ENCODE peak calls at places on chromosomes 4 and X, in nine cellular contexts. One of them, this sample, is unnamed.

GRCh38 chr4:26061248-26061986 is 147.4 kb downstream of the SMIM20 start:
- DNase-seq in central memory CD4-positive, alpha-beta T cell: peak; percentile 8
- DNase-seq in T-helper 2 cell: peak; percentile 66
- DNase-seq in activated CD8-positive, alpha-beta memory T cell treated with anti-CD3 and anti-CD28 coated beads for 1 hour: no peak
- DNase-seq in iPS DF 19.7: peak; percentile 63
- DNase-seq in A673: peak; percentile 64
- DNase-seq in NCI-H1092 treated with DMSO at 0.1 percent for 48 hours: peak; percentile 25
- DNase-seq in NCI-H1105 treated with DMSO at 0.1 percent for 48 hours: no peak
- DNase-seq in NCI-H69: peak; percentile 67
- DNase-seq in this sample: no peak

GRCh38 chr4:74205046-74205445 is 47.1 kb downstream of the MTHFD2L start:
- DNase-seq in central memory CD4-positive, alpha-beta T cell: no peak
- DNase-seq in T-helper 2 cell: no peak
- DNase-seq in activated CD8-positive, alpha-beta memory T cell treated with anti-CD3 and anti-CD28 coated beads for 1 hour: no peak
- DNase-seq in iPS DF 19.7: no peak
- DNase-seq in A673: no peak
- DNase-seq in NCI-H1092 treated with DMSO at 0.1 percent for 48 hours: no peak
- DNase-seq in NCI-H1105 treated with DMSO at 0.1 percent for 48 hours: no peak
- DNase-seq in NCI-H69: peak; percentile 78
- DNase-seq in this sample: no peak

GRCh38 chrX:108415891-108416290 is 22.3 kb downstream of the COL4A6 start:
- DNase-seq in central memory CD4-positive, alpha-beta T cell: no peak
- DNase-seq in T-helper 2 cell: no peak
- DNase-seq in activated CD8-positive, alpha-beta memory T cell treated with anti-CD3 and anti-CD28 coated beads for 1 hour: no peak
- DNase-seq in iPS DF 19.7: no peak
- DNase-seq in A673: no peak
- DNase-seq in NCI-H1092 treated with DMSO at 0.1 percent for 48 hours: no peak
- DNase-seq in NCI-H1105 treated with DMSO at 0.1 percent for 48 hours: no peak
- DNase-seq in NCI-H69: no peak
- DNase-seq in this sample: no peak

GRCh38 chr4:80156410-80156809 is 40.9 kb upstream of the PRDM8 start:
- DNase-seq in central memory CD4-positive, alpha-beta T cell: no peak
- DNase-seq in T-helper 2 cell: no peak
- DNase-seq in activated CD8-positive, alpha-beta memory T cell treated with anti-CD3 and anti-CD28 coated beads for 1 hour: no peak
- DNase-seq in iPS DF 19.7: no peak
- DNase-seq in A673: no peak
- DNase-seq in NCI-H1092 treated with DMSO at 0.1 percent for 48 hours: no peak
- DNase-seq in NCI-H1105 treated with DMSO at 0.1 percent for 48 hours: no peak
- DNase-seq in NCI-H69: no peak
- DNase-seq in this sample: no peak

GRCh38 chr4:73281982-73282381 is 23.4 kb upstream of the ANKRD17 start:
- DNase-seq in central memory CD4-positive, alpha-beta T cell: no peak
- DNase-seq in T-helper 2 cell: no peak
- DNase-seq in activated CD8-positive, alpha-beta memory T cell treated with anti-CD3 and anti-CD28 coated beads for 1 hour: no peak
- DNase-seq in iPS DF 19.7: no peak
- DNase-seq in A673: no peak
- DNase-seq in NCI-H1092 treated with DMSO at 0.1 percent for 48 hours: no peak
- DNase-seq in NCI-H1105 treated with DMSO at 0.1 percent for 48 hours: no peak
- DNase-seq in NCI-H69: no peak
- DNase-seq in this sample: no peak

GRCh38 chrX:115378471-115378870 is 89.0 kb downstream of the LUZP4 start:
- DNase-seq in central memory CD4-positive, alpha-beta T cell: no peak
- DNase-seq in T-helper 2 cell: no peak
- DNase-seq in activated CD8-positive, alpha-beta memory T cell treated with anti-CD3 and anti-CD28 coated beads for 1 hour: no peak
- DNase-seq in iPS DF 19.7: no peak
- DNase-seq in A673: peak; percentile 22
- DNase-seq in NCI-H1092 treated with DMSO at 0.1 percent for 48 hours: no peak
- DNase-seq in NCI-H1105 treated with DMSO at 0.1 percent for 48 hours: no peak
- DNase-seq in NCI-H69: no peak
- DNase-seq in this sample: no peak

GRCh38 chr4:87489678-87490077 is 39.5 kb downstream of the SPARCL1 start:
- DNase-seq in central memory CD4-positive, alpha-beta T cell: no peak
- DNase-seq in T-helper 2 cell: no peak
- DNase-seq in activated CD8-positive, alpha-beta memory T cell treated with anti-CD3 and anti-CD28 coated beads for 1 hour: no peak
- DNase-seq in iPS DF 19.7: no peak
- DNase-seq in A673: no peak
- DNase-seq in NCI-H1092 treated with DMSO at 0.1 percent for 48 hours: no peak
- DNase-seq in NCI-H1105 treated with DMSO at 0.1 percent for 48 hours: no peak
- DNase-seq in NCI-H69: no peak
- DNase-seq in this sample: no peak

GRCh38 chr4:41216294-41217019 is 2.1 kb upstream of the APBB2 start:
- DNase-seq in central memory CD4-positive, alpha-beta T cell: no peak
- DNase-seq in T-helper 2 cell: peak; percentile 55
- DNase-seq in activated CD8-positive, alpha-beta memory T cell treated with anti-CD3 and anti-CD28 coated beads for 1 hour: no peak
- DNase-seq in iPS DF 19.7: peak; percentile 54
- DNase-seq in A673: peak; percentile 77
- DNase-seq in NCI-H1092 treated with DMSO at 0.1 percent for 48 hours: peak; percentile 85
- DNase-seq in NCI-H1105 treated with DMSO at 0.1 percent for 48 hours: peak; percentile 70
- DNase-seq in NCI-H69: peak; percentile 90
- DNase-seq in this sample: peak; percentile 83

GRCh38 chr4:118816538-118817177 is 19.3 kb downstream of the SEC24D start:
- DNase-seq in central memory CD4-positive, alpha-beta T cell: no peak
- DNase-seq in T-helper 2 cell: peak; percentile 16
- DNase-seq in activated CD8-positive, alpha-beta memory T cell treated with anti-CD3 and anti-CD28 coated beads for 1 hour: no peak
- DNase-seq in iPS DF 19.7: no peak
- DNase-seq in A673: no peak
- DNase-seq in NCI-H1092 treated with DMSO at 0.1 percent for 48 hours: no peak
- DNase-seq in NCI-H1105 treated with DMSO at 0.1 percent for 48 hours: no peak
- DNase-seq in NCI-H69: no peak
- DNase-seq in this sample: no peak

GRCh38 chr4:2065106-2065930 is 6.2 kb downstream of the NAT8L start:
- DNase-seq in central memory CD4-positive, alpha-beta T cell: no peak
- DNase-seq in T-helper 2 cell: no peak
- DNase-seq in activated CD8-positive, alpha-beta memory T cell treated with anti-CD3 and anti-CD28 coated beads for 1 hour: no peak
- DNase-seq in iPS DF 19.7: no peak
- DNase-seq in A673: no peak
- DNase-seq in NCI-H1092 treated with DMSO at 0.1 percent for 48 hours: no peak
- DNase-seq in NCI-H1105 treated with DMSO at 0.1 percent for 48 hours: no peak
- DNase-seq in NCI-H69: no peak
- DNase-seq in this sample: no peak

GRCh38 chrX:68180501-68181061 is 252.7 kb downstream of the OPHN1 start:
- DNase-seq in central memory CD4-positive, alpha-beta T cell: no peak
- DNase-seq in T-helper 2 cell: no peak
- DNase-seq in activated CD8-positive, alpha-beta memory T cell treated with anti-CD3 and anti-CD28 coated beads for 1 hour: no peak
- DNase-seq in iPS DF 19.7: no peak
- DNase-seq in A673: no peak
- DNase-seq in NCI-H1092 treated with DMSO at 0.1 percent for 48 hours: no peak
- DNase-seq in NCI-H1105 treated with DMSO at 0.1 percent for 48 hours: no peak
- DNase-seq in NCI-H69: no peak
- DNase-seq in this sample: no peak

GRCh38 chr4:6282247-6282646 is 12.6 kb downstream of the WFS1 start:
- DNase-seq in central memory CD4-positive, alpha-beta T cell: no peak
- DNase-seq in T-helper 2 cell: no peak
- DNase-seq in activated CD8-positive, alpha-beta memory T cell treated with anti-CD3 and anti-CD28 coated beads for 1 hour: no peak
- DNase-seq in iPS DF 19.7: no peak
- DNase-seq in A673: no peak
- DNase-seq in NCI-H1092 treated with DMSO at 0.1 percent for 48 hours: no peak
- DNase-seq in NCI-H1105 treated with DMSO at 0.1 percent for 48 hours: no peak
- DNase-seq in NCI-H69: no peak
- DNase-seq in this sample: no peak

GRCh38 chrX:39818071-39818470 is 279.7 kb downstream of the BCOR start:
- DNase-seq in central memory CD4-positive, alpha-beta T cell: no peak
- DNase-seq in T-helper 2 cell: no peak
- DNase-seq in activated CD8-positive, alpha-beta memory T cell treated with anti-CD3 and anti-CD28 coated beads for 1 hour: no peak
- DNase-seq in iPS DF 19.7: no peak
- DNase-seq in A673: no peak
- DNase-seq in NCI-H1092 treated with DMSO at 0.1 percent for 48 hours: no peak
- DNase-seq in NCI-H1105 treated with DMSO at 0.1 percent for 48 hours: no peak
- DNase-seq in NCI-H69: no peak
- DNase-seq in this sample: no peak

GRCh38 chr4:66091801-66092200 is 421.5 kb upstream of the EPHA5 start:
- DNase-seq in central memory CD4-positive, alpha-beta T cell: no peak
- DNase-seq in T-helper 2 cell: no peak
- DNase-seq in activated CD8-positive, alpha-beta memory T cell treated with anti-CD3 and anti-CD28 coated beads for 1 hour: no peak
- DNase-seq in iPS DF 19.7: no peak
- DNase-seq in A673: no peak
- DNase-seq in NCI-H1092 treated with DMSO at 0.1 percent for 48 hours: no peak
- DNase-seq in NCI-H1105 treated with DMSO at 0.1 percent for 48 hours: no peak
- DNase-seq in NCI-H69: no peak
- DNase-seq in this sample: no peak

GRCh38 chr4:144723471-144723870 is 77.5 kb downstream of the HHIP start:
- DNase-seq in central memory CD4-positive, alpha-beta T cell: no peak
- DNase-seq in T-helper 2 cell: no peak
- DNase-seq in activated CD8-positive, alpha-beta memory T cell treated with anti-CD3 and anti-CD28 coated beads for 1 hour: no peak
- DNase-seq in iPS DF 19.7: no peak
- DNase-seq in A673: no peak
- DNase-seq in NCI-H1092 treated with DMSO at 0.1 percent for 48 hours: no peak
- DNase-seq in NCI-H1105 treated with DMSO at 0.1 percent for 48 hours: no peak
- DNase-seq in NCI-H69: peak; percentile 4
- DNase-seq in this sample: no peak

GRCh38 chrX:153626025-153626633 is 20.9 kb upstream of the DUSP9 start:
- DNase-seq in central memory CD4-positive, alpha-beta T cell: no peak
- DNase-seq in T-helper 2 cell: no peak
- DNase-seq in activated CD8-positive, alpha-beta memory T cell treated with anti-CD3 and anti-CD28 coated beads for 1 hour: no peak
- DNase-seq in iPS DF 19.7: no peak
- DNase-seq in A673: no peak
- DNase-seq in NCI-H1092 treated with DMSO at 0.1 percent for 48 hours: no peak
- DNase-seq in NCI-H1105 treated with DMSO at 0.1 percent for 48 hours: no peak
- DNase-seq in NCI-H69: no peak
- DNase-seq in this sample: no peak

GRCh38 chrX:9873360-9873759 is 87.1 kb downstream of the SHROOM2 start:
- DNase-seq in central memory CD4-positive, alpha-beta T cell: no peak
- DNase-seq in T-helper 2 cell: no peak
- DNase-seq in activated CD8-positive, alpha-beta memory T cell treated with anti-CD3 and anti-CD28 coated beads for 1 hour: no peak
- DNase-seq in iPS DF 19.7: no peak
- DNase-seq in A673: no peak
- DNase-seq in NCI-H1092 treated with DMSO at 0.1 percent for 48 hours: no peak
- DNase-seq in NCI-H1105 treated with DMSO at 0.1 percent for 48 hours: no peak
- DNase-seq in NCI-H69: no peak
- DNase-seq in this sample: no peak

GRCh38 chr4:87853108-87853507 is 20.3 kb downstream of the MEPE start:
- DNase-seq in central memory CD4-positive, alpha-beta T cell: no peak
- DNase-seq in T-helper 2 cell: peak; percentile 16
- DNase-seq in activated CD8-positive, alpha-beta memory T cell treated with anti-CD3 and anti-CD28 coated beads for 1 hour: no peak
- DNase-seq in iPS DF 19.7: no peak
- DNase-seq in A673: peak; percentile 61
- DNase-seq in NCI-H1092 treated with DMSO at 0.1 percent for 48 hours: peak; percentile 26
- DNase-seq in NCI-H1105 treated with DMSO at 0.1 percent for 48 hours: peak; percentile 45
- DNase-seq in NCI-H69: peak; percentile 17
- DNase-seq in this sample: no peak

GRCh38 chr4:10203851-10204250 is 87.3 kb upstream of the WDR1 start:
- DNase-seq in central memory CD4-positive, alpha-beta T cell: no peak
- DNase-seq in T-helper 2 cell: no peak
- DNase-seq in activated CD8-positive, alpha-beta memory T cell treated with anti-CD3 and anti-CD28 coated beads for 1 hour: no peak
- DNase-seq in iPS DF 19.7: no peak
- DNase-seq in A673: no peak
- DNase-seq in NCI-H1092 treated with DMSO at 0.1 percent for 48 hours: no peak
- DNase-seq in NCI-H1105 treated with DMSO at 0.1 percent for 48 hours: no peak
- DNase-seq in NCI-H69: no peak
- DNase-seq in this sample: no peak

GRCh38 chr4:48033825-48034413 is 17.3 kb downstream of the NIPAL1 start:
- DNase-seq in central memory CD4-positive, alpha-beta T cell: peak; percentile 34
- DNase-seq in T-helper 2 cell: peak; percentile 54
- DNase-seq in activated CD8-positive, alpha-beta memory T cell treated with anti-CD3 and anti-CD28 coated beads for 1 hour: peak; percentile 38
- DNase-seq in iPS DF 19.7: no peak
- DNase-seq in A673: peak; percentile 64
- DNase-seq in NCI-H1092 treated with DMSO at 0.1 percent for 48 hours: no peak
- DNase-seq in NCI-H1105 treated with DMSO at 0.1 percent for 48 hours: no peak
- DNase-seq in NCI-H69: peak; percentile 62
- DNase-seq in this sample: peak; percentile 64

GRCh38 chr4:23234716-23235115 is 542.0 kb downstream of the GBA3 start:
- DNase-seq in central memory CD4-positive, alpha-beta T cell: no peak
- DNase-seq in T-helper 2 cell: no peak
- DNase-seq in activated CD8-positive, alpha-beta memory T cell treated with anti-CD3 and anti-CD28 coated beads for 1 hour: no peak
- DNase-seq in iPS DF 19.7: no peak
- DNase-seq in A673: no peak
- DNase-seq in NCI-H1092 treated with DMSO at 0.1 percent for 48 hours: no peak
- DNase-seq in NCI-H1105 treated with DMSO at 0.1 percent for 48 hours: no peak
- DNase-seq in NCI-H69: no peak
- DNase-seq in this sample: no peak

This sample was measured in left colon.